ENCODE peak calls at places on chromosomes 11 and 22, in eight cellular contexts. C, T, I, P, H, F, Q and S are unnamed samples.

GRCh38 chr11:57792060-57792541 is 30.5 kb downstream of the CTNND1 start:
- DNase-seq in C (peak), T (no peak), I (no peak), P (peak), H (no peak), F (no peak), Q (no peak), S (peak)

GRCh38 chr22:38872831-38873248 is 824 bp upstream of the CBX6 start:
- DNase-seq in C (peak), T (no peak), I (no peak), P (no peak), H (no peak), F (peak), Q (no peak), S (no peak)

GRCh38 chr11:113806403-113806802 is 26.8 kb downstream of the CLDN25 start:
- DNase-seq in C (no peak), T (peak), I (peak), P (peak), H (no peak), F (no peak), Q (no peak), S (peak)

GRCh38 chr11:58805065-58805464 is 39.4 kb downstream of the GLYATL2 start:
- DNase-seq in C (no peak), T (no peak), I (no peak), P (peak), H (no peak), F (no peak), Q (no peak), S (no peak)

GRCh38 chr11:31655483-31655882 is 145.9 kb downstream of the ELP4 start:
- DNase-seq in C (no peak), T (no peak), I (no peak), P (peak), H (no peak), F (no peak), Q (peak), S (peak)

GRCh38 chr11:55811067-55811466 is at the start of gene OR5L1:
- DNase-seq in C (no peak), T (no peak), I (no peak), P (no peak), H (no peak), F (no peak), Q (no peak), S (no peak)

GRCh38 chr11:82041764-82042163 is 691.9 kb downstream of the FAM181B start:
- DNase-seq in C (no peak), T (no peak), I (no peak), P (no peak), H (no peak), F (no peak), Q (no peak), S (no peak)

GRCh38 chr11:130813638-130814037 is 102.6 kb downstream of the SNX19 start:
- DNase-seq in C (no peak), T (no peak), I (no peak), P (no peak), H (no peak), F (no peak), Q (no peak), S (no peak)

GRCh38 chr22:46833228-46833627 is 70.8 kb downstream of the TBC1D22A start:
- DNase-seq in C (no peak), T (no peak), I (peak), P (peak), H (no peak), F (no peak), Q (no peak), S (peak)

GRCh38 chr22:31945478-31945815 is 1.1 kb downstream of the YWHAH start:
- DNase-seq in C (no peak), T (no peak), I (peak), P (no peak), H (no peak), F (no peak), Q (no peak), S (no peak)

GRCh38 chr11:70270877-70271634 is 566 bp downstream of the PPFIA1 start:
- DNase-seq in C (peak), T (no peak), I (peak), P (peak), H (peak), F (peak), Q (peak), S (peak)

GRCh38 chr11:120710354-120711187 is 199.0 kb downstream of the GRIK4 start:
- DNase-seq in C (no peak), T (peak), I (no peak), P (peak), H (peak), F (peak), Q (peak), S (peak)

GRCh38 chr11:106917973-106918372 is 100.3 kb downstream of the GUCY1A2 start:
- DNase-seq in C (no peak), T (no peak), I (peak), P (peak), H (no peak), F (no peak), Q (no peak), S (no peak)

GRCh38 chr22:47052236-47053012 is 290.0 kb downstream of the TBC1D22A start:
- DNase-seq in C (no peak), T (no peak), I (no peak), P (no peak), H (no peak), F (no peak), Q (no peak), S (no peak)

GRCh38 chr22:32603651-32604540 is 129.3 kb downstream of the FBXO7 start:
- DNase-seq in C (peak), T (no peak), I (no peak), P (no peak), H (no peak), F (no peak), Q (no peak), S (no peak)

GRCh38 chr22:25053153-25053805 is 100.8 kb downstream of the KIAA1671 start:
- DNase-seq in C (no peak), T (no peak), I (no peak), P (peak), H (no peak), F (no peak), Q (peak), S (no peak)

GRCh38 chr22:33923660-33924246 is 3.5 kb upstream of the LARGE1 start:
- DNase-seq in C (peak), T (peak), I (peak), P (peak), H (peak), F (peak), Q (no peak), S (peak)

GRCh38 chr22:50660306-50660705 is 12.3 kb upstream of the SHANK3 start:
- DNase-seq in C (no peak), T (no peak), I (no peak), P (peak), H (no peak), F (no peak), Q (no peak), S (no peak)

GRCh38 chr11:118744001-118744400 is 47.0 kb downstream of the DDX6 start:
- DNase-seq in C (no peak), T (peak), I (no peak), P (no peak), H (no peak), F (no peak), Q (peak), S (no peak)

GRCh38 chr11:95711162-95711944 is 78.2 kb downstream of the FAM76B start:
- DNase-seq in C (no peak), T (no peak), I (peak), P (peak), H (no peak), F (peak), Q (no peak), S (no peak)

GRCh38 chr11:63909621-63910506 is 7.1 kb downstream of the RCOR2 start:
- DNase-seq in C (no peak), T (no peak), I (no peak), P (no peak), H (no peak), F (no peak), Q (no peak), S (no peak)

GRCh38 chr22:44028091-44028490 is 4.0 kb downstream of the PARVB start:
- DNase-seq in C (no peak), T (no peak), I (no peak), P (no peak), H (no peak), F (no peak), Q (no peak), S (no peak)

GRCh38 chr11:120486138-120486537 is 25.4 kb upstream of the GRIK4 start:
- DNase-seq in C (no peak), T (no peak), I (no peak), P (no peak), H (no peak), F (no peak), Q (no peak), S (no peak)

GRCh38 chr11:58636587-58636986 is 14.1 kb downstream of the CNTF start:
- DNase-seq in C (no peak), T (no peak), I (no peak), P (no peak), H (no peak), F (no peak), Q (no peak), S (no peak)

GRCh38 chr11:1197431-1197885 is 25.4 kb upstream of the MUC5B start:
- DNase-seq in C (no peak), T (no peak), I (no peak), P (no peak), H (no peak), F (no peak), Q (no peak), S (no peak)

GRCh38 chr11:69523453-69523852 is 42.0 kb downstream of the LINC01488 start:
- DNase-seq in C (no peak), T (no peak), I (no peak), P (no peak), H (no peak), F (no peak), Q (no peak), S (no peak)

GRCh38 chr22:48187272-48187855 is 1424.9 kb downstream of the TBC1D22A start:
- DNase-seq in C (no peak), T (no peak), I (no peak), P (no peak), H (no peak), F (no peak), Q (no peak), S (no peak)

GRCh38 chr11:19846654-19847330 is 134.2 kb downstream of the NAV2 start:
- DNase-seq in C (peak), T (no peak), I (no peak), P (peak), H (no peak), F (peak), Q (no peak), S (no peak)

GRCh38 chr11:2151500-2152257 is 9.3 kb downstream of the INS start:
- DNase-seq in C (peak), T (no peak), I (peak), P (peak), H (peak), F (peak), Q (no peak), S (peak)

GRCh38 chr11:111540114-111540920 is at the start of gene LAYN:
- DNase-seq in C (peak), T (no peak), I (no peak), P (no peak), H (no peak), F (peak), Q (no peak), S (no peak)

GRCh38 chr11:94153320-94153719 is 24.7 kb downstream of the PANX1 start:
- DNase-seq in C (no peak), T (no peak), I (no peak), P (no peak), H (no peak), F (no peak), Q (no peak), S (no peak)

GRCh38 chr11:83801799-83802198 is 515.6 kb upstream of the CCDC90B start:
- DNase-seq in C (no peak), T (no peak), I (no peak), P (no peak), H (no peak), F (no peak), Q (no peak), S (peak)
- TF ChIP-seq CTCF in C (no peak), T (peak), I (peak), P (peak), H (no peak), F (no peak), Q (peak), S (no peak)

DNA sequence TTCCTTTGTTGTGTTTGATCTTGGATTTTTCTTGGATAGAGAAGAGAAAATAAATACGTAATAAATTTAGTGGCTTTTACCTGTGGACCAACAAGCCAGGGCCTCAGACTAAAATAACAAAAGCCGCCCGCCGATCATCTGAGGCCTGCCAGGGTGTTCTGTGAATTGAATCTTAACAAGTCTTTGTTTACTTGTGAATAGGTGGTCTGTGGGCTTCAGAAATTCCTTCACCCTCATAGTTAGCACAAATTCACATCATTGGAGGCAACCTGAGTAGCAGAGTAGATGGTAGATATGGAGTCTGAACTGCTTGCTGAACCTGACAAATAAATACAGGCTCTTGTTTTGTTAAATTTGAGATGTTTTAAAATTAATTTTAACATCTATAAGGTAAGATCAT is 176.3 kb upstream of the MTNR1B start:
- DNase-seq in C (no peak), T (no peak), I (no peak), P (no peak), H (no peak), F (no peak), Q (no peak), S (no peak)
- TF ChIP-seq CTCF in C (no peak), T (no peak), I (no peak), P (no peak), H (no peak), F (no peak), Q (no peak), S (no peak)

GRCh38 chr11:46523290-46523689 is 70.5 kb downstream of the AMBRA1 start:
- DNase-seq in C (no peak), T (no peak), I (no peak), P (no peak), H (no peak), F (no peak), Q (no peak), S (no peak)

GRCh38 chr11:46524201-46524600 is 69.6 kb downstream of the AMBRA1 start:
- DNase-seq in C (no peak), T (no peak), I (no peak), P (no peak), H (no peak), F (no peak), Q (no peak), S (no peak)

GRCh38 chr11:46520971-46521745 is 72.7 kb downstream of the AMBRA1 start:
- DNase-seq in C (no peak), T (peak), I (no peak), P (peak), H (no peak), F (no peak), Q (no peak), S (peak)

GRCh38 chr11:46522682-46523281 is 71.0 kb downstream of the AMBRA1 start:
- DNase-seq in C (no peak), T (no peak), I (no peak), P (no peak), H (no peak), F (no peak), Q (no peak), S (no peak)

DNA sequence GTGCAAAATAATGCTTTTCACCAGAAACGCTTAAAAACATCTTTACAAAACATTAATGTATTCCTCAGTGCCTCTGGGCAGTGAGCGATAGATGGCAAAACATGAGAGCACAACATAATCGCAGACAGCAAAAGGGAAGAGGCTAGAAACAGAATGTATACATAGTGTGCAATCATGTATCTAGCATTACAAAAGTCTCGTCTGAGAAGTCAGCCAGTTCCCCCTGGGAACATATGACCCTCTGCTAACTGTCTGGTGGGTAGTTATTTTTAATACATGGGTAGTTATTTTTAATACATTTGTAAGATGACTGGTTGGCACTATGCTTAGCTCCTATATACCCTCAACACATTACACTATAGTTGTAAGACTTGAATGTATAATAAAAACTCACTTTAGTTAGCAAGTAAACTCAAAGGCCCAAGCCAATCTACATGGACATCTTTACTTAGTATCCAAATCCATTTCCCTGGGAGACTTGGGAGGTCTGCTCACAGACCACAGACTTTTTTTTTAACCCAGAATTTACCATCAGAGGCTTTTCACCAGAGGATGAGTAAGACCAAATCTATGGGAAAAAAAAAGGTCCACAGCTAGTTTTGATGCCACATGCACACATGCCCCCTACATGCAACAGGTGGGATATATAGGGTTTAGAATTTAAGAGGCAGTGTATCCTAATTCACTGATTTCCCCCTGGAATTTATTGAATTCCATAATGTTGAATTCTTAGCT is 71.7 kb downstream of the AMBRA1 start:
- DNase-seq in C (no peak), T (no peak), I (no peak), P (peak), H (no peak), F (no peak), Q (no peak), S (no peak)
- TF ChIP-seq CTCF in C (peak), T (peak), I (peak), P (peak), H (peak), F (no peak), Q (peak), S (no peak)

GRCh38 chr22:23716811-23717801 is 26.3 kb downstream of the RGL4 start:
- DNase-seq in C (peak), T (peak), I (peak), P (peak), H (peak), F (peak), Q (peak), S (peak)
- TF ChIP-seq CTCF in C (no peak), T (no peak), I (no peak), P (no peak), H (no peak), F (peak), Q (no peak), S (no peak)

GRCh38 chr11:12122083-12122482 is 11.7 kb downstream of the MICAL2 start:
- DNase-seq in C (no peak), T (no peak), I (no peak), P (no peak), H (no peak), F (no peak), Q (no peak), S (peak)
- TF ChIP-seq CTCF in C (peak), T (peak), I (peak), P (peak), H (peak), F (no peak), Q (peak), S (peak)

DNA sequence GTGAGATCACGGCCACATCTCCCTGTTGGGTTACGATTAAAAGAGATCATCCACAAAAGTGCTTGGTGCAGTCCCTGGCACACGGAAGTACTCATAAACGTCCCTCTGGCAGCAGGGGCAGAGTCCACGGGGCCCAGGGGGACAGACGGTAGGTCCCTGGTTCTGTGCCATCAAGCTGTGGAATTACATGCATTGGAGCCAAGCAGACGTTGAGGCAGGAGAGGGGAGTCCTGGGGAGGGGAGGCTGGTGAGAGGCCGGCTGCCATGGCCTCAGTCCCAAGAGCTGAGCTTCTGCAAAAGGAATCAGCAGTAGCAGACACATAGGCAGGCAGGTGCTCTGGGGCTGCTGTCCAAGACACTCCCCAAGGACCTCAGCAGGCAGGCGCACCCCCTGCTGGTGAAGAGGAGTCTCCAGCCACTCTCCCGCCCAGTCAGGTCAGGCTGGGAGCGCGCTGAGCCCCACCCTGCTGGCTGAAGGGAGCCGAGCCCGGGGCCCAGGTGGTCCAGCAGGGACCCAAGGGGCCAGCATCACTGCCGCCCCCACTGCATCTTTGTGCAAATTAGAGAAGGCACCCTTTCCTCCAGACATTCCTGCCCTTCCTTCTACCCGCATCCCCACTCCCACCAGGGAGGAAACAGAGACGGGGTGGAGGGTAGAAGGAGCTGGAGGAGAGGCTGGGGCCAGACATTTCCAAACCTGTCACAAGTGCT is 7.6 kb upstream of the KCTD17 start:
- DNase-seq in C (peak), T (peak), I (peak), P (peak), H (no peak), F (peak), Q (no peak), S (peak)
- TF ChIP-seq CTCF in C (peak), T (peak), I (peak), P (peak), H (peak), F (peak), Q (peak), S (peak)

DNA sequence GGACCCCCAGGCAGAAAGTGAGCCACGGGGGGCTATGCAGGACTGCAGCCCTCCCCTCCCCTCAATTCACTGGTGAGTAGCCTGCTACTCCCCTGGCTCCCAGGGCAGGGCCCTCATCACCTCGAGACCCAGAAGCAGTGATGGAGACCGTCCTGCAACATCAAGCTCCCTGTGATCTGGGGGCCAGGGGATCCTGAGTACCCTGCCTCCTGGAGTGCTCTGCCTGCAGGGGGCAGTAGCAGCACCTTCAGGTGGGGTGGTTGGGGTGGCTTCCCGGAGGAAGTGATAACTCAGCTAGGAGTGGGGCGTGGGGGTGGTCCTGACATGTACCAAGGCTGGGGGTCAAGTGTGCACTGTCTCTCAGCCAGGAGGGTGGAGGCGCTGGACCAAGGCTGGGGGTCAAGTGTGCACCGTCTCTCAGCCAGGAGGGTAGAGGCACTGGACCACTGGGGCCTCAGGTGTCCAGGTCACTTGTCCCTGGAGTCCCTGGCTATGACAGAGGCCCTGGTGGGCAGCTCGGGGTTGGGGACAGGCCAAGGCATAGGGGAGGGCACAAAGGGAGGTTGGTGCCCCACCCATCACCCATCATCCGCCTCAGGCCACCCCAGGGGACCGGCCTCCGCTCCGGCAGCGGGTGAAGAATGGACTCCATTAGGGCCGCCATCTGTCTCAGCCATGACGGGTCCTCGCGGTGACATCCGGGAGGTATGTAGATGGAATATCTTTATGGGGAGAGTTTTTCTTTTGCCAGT is 9.4 kb downstream of the RTN4R start:
- DNase-seq in C (no peak), T (no peak), I (peak), P (no peak), H (no peak), F (no peak), Q (no peak), S (no peak)
- TF ChIP-seq CTCF in C (peak), T (peak), I (peak), P (peak), H (peak), F (no peak), Q (peak), S (peak)